ENCODE peak calls at places on chromosomes 6 and 20, in ten cellular contexts. One of them, this sample, is unnamed.
A peak's percentile ranks its signal among the peaks of the same experiment; 100 is the strongest.

GRCh38 chr6:13466304-13467215 is 20.8 kb downstream of the GFOD1 start:
- DNase-seq in pancreas: no peak
- DNase-seq in BE2C: no peak
- DNase-seq in astrocyte of the spinal cord: no peak
- DNase-seq in lung: no peak
- DNase-seq in AG10803: no peak
- DNase-seq in stomach: no peak
- DNase-seq in GM12865: no peak
- DNase-seq in Panc1: no peak
- DNase-seq in omental fat pad: no peak
- DNase-seq in this sample: no peak

GRCh38 chr20:62356948-62357667 is 10.0 kb downstream of the LAMA5 start:
- DNase-seq in AG10803: no peak
- DNase-seq in omental fat pad: no peak
- DNase-seq in pancreas: peak; percentile 70
- DNase-seq in lung: no peak
- DNase-seq in astrocyte of the spinal cord: peak; percentile 79
- DNase-seq in stomach: no peak
- DNase-seq in Panc1: no peak
- DNase-seq in GM12865: no peak
- DNase-seq in BE2C: peak; percentile 62
- DNase-seq in this sample: no peak

GRCh38 chr6:116461075-116461474 is at the start of gene CALHM6:
- DNase-seq in lung: no peak
- DNase-seq in BE2C: no peak
- DNase-seq in pancreas: no peak
- DNase-seq in Panc1: no peak
- DNase-seq in astrocyte of the spinal cord: no peak
- DNase-seq in stomach: no peak
- DNase-seq in AG10803: no peak
- DNase-seq in omental fat pad: no peak
- DNase-seq in GM12865: no peak
- DNase-seq in this sample: no peak

GRCh38 chr6:155495011-155495768 is 39.6 kb upstream of the NOX3 start:
- DNase-seq in astrocyte of the spinal cord: peak; percentile 70
- DNase-seq in stomach: no peak
- DNase-seq in omental fat pad: no peak
- DNase-seq in lung: peak; percentile 45
- DNase-seq in pancreas: no peak
- DNase-seq in Panc1: no peak
- DNase-seq in AG10803: peak; percentile 94
- DNase-seq in BE2C: peak; percentile 57
- DNase-seq in GM12865: no peak
- DNase-seq in this sample: peak; percentile 25

GRCh38 chr6:134097114-134097707 is 44.8 kb upstream of the SLC2A12 start:
- DNase-seq in lung: peak; percentile 68
- DNase-seq in omental fat pad: peak; percentile 41
- DNase-seq in GM12865: peak; percentile 75
- DNase-seq in Panc1: peak; percentile 52
- DNase-seq in astrocyte of the spinal cord: peak; percentile 81
- DNase-seq in pancreas: no peak
- DNase-seq in BE2C: peak; percentile 80
- DNase-seq in AG10803: peak; percentile 67
- DNase-seq in stomach: peak; percentile 61
- DNase-seq in this sample: peak; percentile 71

GRCh38 chr20:40156600-40157307 is 532.3 kb downstream of the MAFB start:
- DNase-seq in stomach: no peak
- DNase-seq in lung: no peak
- DNase-seq in BE2C: no peak
- DNase-seq in Panc1: no peak
- DNase-seq in GM12865: peak; percentile 79
- DNase-seq in omental fat pad: no peak
- DNase-seq in pancreas: no peak
- DNase-seq in astrocyte of the spinal cord: no peak
- DNase-seq in AG10803: no peak
- DNase-seq in this sample: no peak

GRCh38 chr20:44173116-44173515 is 13.9 kb downstream of the JPH2 start:
- DNase-seq in stomach: no peak
- DNase-seq in BE2C: no peak
- DNase-seq in Panc1: no peak
- DNase-seq in AG10803: no peak
- DNase-seq in pancreas: no peak
- DNase-seq in astrocyte of the spinal cord: no peak
- DNase-seq in omental fat pad: no peak
- DNase-seq in GM12865: no peak
- DNase-seq in lung: no peak
- DNase-seq in this sample: no peak

GRCh38 chr20:24495266-24495665 is 25.8 kb downstream of the SYNDIG1 start:
- DNase-seq in lung: no peak
- DNase-seq in stomach: no peak
- DNase-seq in Panc1: no peak
- DNase-seq in BE2C: no peak
- DNase-seq in astrocyte of the spinal cord: no peak
- DNase-seq in omental fat pad: no peak
- DNase-seq in GM12865: no peak
- DNase-seq in pancreas: no peak
- DNase-seq in AG10803: no peak
- DNase-seq in this sample: no peak

GRCh38 chr6:107917468-107918375 is 40.3 kb downstream of the SEC63 start:
- DNase-seq in astrocyte of the spinal cord: no peak
- DNase-seq in lung: no peak
- DNase-seq in GM12865: peak; percentile 84
- DNase-seq in Panc1: no peak
- DNase-seq in BE2C: peak; percentile 10
- DNase-seq in omental fat pad: no peak
- DNase-seq in pancreas: no peak
- DNase-seq in stomach: no peak
- DNase-seq in AG10803: no peak
- DNase-seq in this sample: peak; percentile 8

GRCh38 chr6:36595168-36595818 is 1.1 kb downstream of the SRSF3 start:
- DNase-seq in Panc1: no peak
- DNase-seq in lung: no peak
- DNase-seq in AG10803: peak; percentile 65
- DNase-seq in omental fat pad: no peak
- DNase-seq in astrocyte of the spinal cord: peak; percentile 59
- DNase-seq in stomach: no peak
- DNase-seq in pancreas: no peak
- DNase-seq in BE2C: no peak
- DNase-seq in GM12865: no peak
- DNase-seq in this sample: peak; percentile 19

GRCh38 chr6:44012078-44012493 is 115.2 kb downstream of the MRPL14 start:
- DNase-seq in omental fat pad: peak; percentile 23
- DNase-seq in GM12865: no peak
- DNase-seq in pancreas: no peak
- DNase-seq in astrocyte of the spinal cord: peak; percentile 96
- DNase-seq in stomach: no peak
- DNase-seq in Panc1: no peak
- DNase-seq in AG10803: peak; percentile 99
- DNase-seq in lung: no peak
- DNase-seq in BE2C: no peak
- DNase-seq in this sample: no peak

GRCh38 chr20:52295556-52295955 is 104.0 kb upstream of the ZFP64 start:
- DNase-seq in AG10803: no peak
- DNase-seq in lung: no peak
- DNase-seq in BE2C: no peak
- DNase-seq in omental fat pad: no peak
- DNase-seq in stomach: no peak
- DNase-seq in Panc1: no peak
- DNase-seq in GM12865: no peak
- DNase-seq in pancreas: no peak
- DNase-seq in astrocyte of the spinal cord: no peak
- DNase-seq in this sample: no peak

GRCh38 chr6:82862543-82862942 is 203.1 kb downstream of the UBE3D start:
- DNase-seq in lung: no peak
- DNase-seq in stomach: no peak
- DNase-seq in omental fat pad: no peak
- DNase-seq in AG10803: peak; percentile 91
- DNase-seq in GM12865: no peak
- DNase-seq in pancreas: no peak
- DNase-seq in astrocyte of the spinal cord: peak; percentile 72
- DNase-seq in BE2C: no peak
- DNase-seq in Panc1: no peak
- DNase-seq in this sample: no peak

GRCh38 chr20:38270869-38271608 is 10.5 kb upstream of the KIAA1755 start:
- DNase-seq in lung: no peak
- DNase-seq in astrocyte of the spinal cord: peak; percentile 98
- DNase-seq in stomach: no peak
- DNase-seq in Panc1: no peak
- DNase-seq in AG10803: peak; percentile 89
- DNase-seq in GM12865: no peak
- DNase-seq in omental fat pad: no peak
- DNase-seq in pancreas: no peak
- DNase-seq in BE2C: no peak
- DNase-seq in this sample: no peak

GRCh38 chr6:130644175-130644574 is 183.0 kb upstream of the SMLR1 start:
- DNase-seq in BE2C: no peak
- DNase-seq in Panc1: no peak
- DNase-seq in lung: no peak
- DNase-seq in stomach: no peak
- DNase-seq in AG10803: no peak
- DNase-seq in astrocyte of the spinal cord: no peak
- DNase-seq in omental fat pad: no peak
- DNase-seq in pancreas: no peak
- DNase-seq in GM12865: no peak
- DNase-seq in this sample: no peak

GRCh38 chr20:25484224-25484846 is 76.9 kb downstream of the GINS1 start:
- DNase-seq in lung: no peak
- DNase-seq in omental fat pad: no peak
- DNase-seq in Panc1: no peak
- DNase-seq in pancreas: no peak
- DNase-seq in AG10803: no peak
- DNase-seq in BE2C: no peak
- DNase-seq in astrocyte of the spinal cord: no peak
- DNase-seq in stomach: no peak
- DNase-seq in GM12865: no peak
- DNase-seq in this sample: no peak

GRCh38 chr20:35839891-35840290 is 68.1 kb downstream of the PHF20 start:
- DNase-seq in astrocyte of the spinal cord: no peak
- DNase-seq in BE2C: no peak
- DNase-seq in pancreas: no peak
- DNase-seq in GM12865: no peak
- DNase-seq in omental fat pad: no peak
- DNase-seq in lung: no peak
- DNase-seq in Panc1: no peak
- DNase-seq in stomach: no peak
- DNase-seq in AG10803: no peak
- DNase-seq in this sample: no peak

GRCh38 chr20:32010666-32011065 is 428 bp downstream of the CCM2L start:
- DNase-seq in astrocyte of the spinal cord: no peak
- DNase-seq in lung: no peak
- DNase-seq in GM12865: no peak
- DNase-seq in BE2C: no peak
- DNase-seq in pancreas: no peak
- DNase-seq in stomach: no peak
- DNase-seq in Panc1: no peak
- DNase-seq in AG10803: no peak
- DNase-seq in omental fat pad: no peak
- DNase-seq in this sample: no peak

DNA sequence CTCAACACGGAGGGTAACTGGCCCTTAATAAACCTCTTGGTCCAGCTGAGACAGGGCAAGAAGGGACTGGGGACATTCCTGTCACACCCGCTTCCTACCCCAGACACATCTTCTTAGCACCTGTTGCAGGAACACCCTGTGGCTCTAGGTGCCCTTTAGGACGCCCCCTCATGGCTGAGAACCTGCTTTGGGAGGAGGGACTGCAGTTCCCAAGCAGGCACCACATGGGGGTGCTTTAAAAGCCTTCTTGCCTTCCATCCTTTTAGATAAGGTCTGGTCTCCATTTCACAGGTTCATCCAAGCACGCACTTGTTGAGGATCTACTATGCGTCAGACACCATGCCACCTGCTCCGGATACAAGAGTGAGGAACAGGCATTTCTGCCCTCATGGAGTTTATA is 26.6 kb downstream of the NSFL1C start:
- DNase-seq in omental fat pad: no peak
- DNase-seq in BE2C: no peak
- DNase-seq in GM12865: peak; percentile 32
- DNase-seq in lung: no peak
- DNase-seq in AG10803: peak; percentile 11
- DNase-seq in Panc1: no peak
- DNase-seq in stomach: no peak
- DNase-seq in pancreas: no peak
- DNase-seq in astrocyte of the spinal cord: no peak
- DNase-seq in this sample: peak; percentile 37
- TF ChIP-seq CTCF in omental fat pad: no peak
- TF ChIP-seq CTCF in BE2C: no peak
- TF ChIP-seq CTCF in GM12865: peak; percentile 28
- TF ChIP-seq CTCF in lung: no peak
- TF ChIP-seq CTCF in AG10803: peak; percentile 36
- TF ChIP-seq CTCF in Panc1: peak; percentile 60
- TF ChIP-seq CTCF in stomach: no peak
- TF ChIP-seq CTCF in pancreas: no peak
- TF ChIP-seq CTCF in astrocyte of the spinal cord: peak; percentile 57
- TF ChIP-seq CTCF in this sample: no peak

DNA sequence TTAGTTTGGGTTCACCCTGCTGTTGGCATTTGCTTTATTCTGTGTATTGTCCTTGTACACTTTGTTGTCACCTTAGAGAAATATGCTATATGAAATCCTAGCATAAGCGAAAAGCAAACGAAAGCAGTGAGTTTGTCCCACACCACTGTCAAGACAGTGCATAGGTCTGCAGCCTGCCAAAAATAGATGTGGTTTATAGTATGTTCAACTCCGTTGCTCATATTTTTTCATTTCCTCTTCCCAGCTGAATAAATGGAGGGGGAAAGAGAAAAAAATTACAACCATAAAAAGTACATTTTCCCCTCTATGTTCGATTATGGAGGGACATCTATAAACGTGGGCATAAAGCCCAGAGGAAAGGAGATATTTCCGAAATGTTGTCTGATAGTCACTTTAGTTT is 25.8 kb downstream of the PRL start:
- DNase-seq in BE2C: no peak
- DNase-seq in stomach: no peak
- DNase-seq in Panc1: no peak
- DNase-seq in omental fat pad: no peak
- DNase-seq in lung: no peak
- DNase-seq in astrocyte of the spinal cord: no peak
- DNase-seq in pancreas: no peak
- DNase-seq in AG10803: no peak
- DNase-seq in GM12865: peak; percentile 69
- DNase-seq in this sample: no peak
- TF ChIP-seq CTCF in BE2C: no peak
- TF ChIP-seq CTCF in stomach: no peak
- TF ChIP-seq CTCF in Panc1: no peak
- TF ChIP-seq CTCF in omental fat pad: no peak
- TF ChIP-seq CTCF in lung: no peak
- TF ChIP-seq CTCF in astrocyte of the spinal cord: no peak
- TF ChIP-seq CTCF in pancreas: no peak
- TF ChIP-seq CTCF in AG10803: no peak
- TF ChIP-seq CTCF in GM12865: no peak
- TF ChIP-seq CTCF in this sample: no peak

GRCh38 chr6:8539446-8539845 is 104.1 kb upstream of the SLC35B3 start:
- DNase-seq in lung: no peak
- DNase-seq in AG10803: peak; percentile 2
- DNase-seq in Panc1: no peak
- DNase-seq in stomach: no peak
- DNase-seq in pancreas: no peak
- DNase-seq in astrocyte of the spinal cord: peak; percentile 25
- DNase-seq in BE2C: no peak
- DNase-seq in omental fat pad: no peak
- DNase-seq in GM12865: peak; percentile 5
- DNase-seq in this sample: no peak
- TF ChIP-seq CTCF in lung: no peak
- TF ChIP-seq CTCF in AG10803: peak; percentile 25
- TF ChIP-seq CTCF in Panc1: peak; percentile 20
- TF ChIP-seq CTCF in stomach: peak; percentile 8
- TF ChIP-seq CTCF in pancreas: no peak
- TF ChIP-seq CTCF in astrocyte of the spinal cord: peak; percentile 27
- TF ChIP-seq CTCF in BE2C: no peak
- TF ChIP-seq CTCF in omental fat pad: no peak
- TF ChIP-seq CTCF in GM12865: no peak
- TF ChIP-seq CTCF in this sample: no peak

GRCh38 chr6:96465321-96465903 is 56.2 kb upstream of the UFL1 start:
- DNase-seq in lung: no peak
- DNase-seq in omental fat pad: no peak
- DNase-seq in Panc1: no peak
- DNase-seq in astrocyte of the spinal cord: no peak
- DNase-seq in AG10803: no peak
- DNase-seq in BE2C: no peak
- DNase-seq in stomach: no peak
- DNase-seq in GM12865: peak; percentile 16
- DNase-seq in pancreas: no peak
- DNase-seq in this sample: no peak
- TF ChIP-seq CTCF in lung: no peak
- TF ChIP-seq CTCF in omental fat pad: no peak
- TF ChIP-seq CTCF in Panc1: no peak
- TF ChIP-seq CTCF in astrocyte of the spinal cord: no peak
- TF ChIP-seq CTCF in AG10803: no peak
- TF ChIP-seq CTCF in BE2C: peak; percentile 7
- TF ChIP-seq CTCF in stomach: no peak
- TF ChIP-seq CTCF in GM12865: no peak
- TF ChIP-seq CTCF in pancreas: no peak
- TF ChIP-seq CTCF in this sample: no peak

This sample was measured in endothelial cell.